ENCODE peak calls at places on chromosomes 13 and 19, in four cellular contexts. One of them, this sample, is unnamed.

GRCh38 chr19:5603626-5604025 is 18.9 kb downstream of the SAFB2 start:
- DNase-seq in H4: no peak
- DNase-seq in BE2C: no peak
- DNase-seq in CD4-positive, CD25-positive, alpha-beta regulatory T cell: no peak
- DNase-seq in this sample: no peak

GRCh38 chr13:29472317-29472961 is 123.0 kb downstream of the SLC7A1 start:
- DNase-seq in BE2C: peak; percentile 81
- DNase-seq in H4: peak; percentile 29
- DNase-seq in CD4-positive, CD25-positive, alpha-beta regulatory T cell: peak; percentile 4
- DNase-seq in this sample: peak; percentile 35

GRCh38 chr19:48715681-48716171 is 3.8 kb downstream of the MAMSTR start:
- DNase-seq in H4: no peak
- DNase-seq in CD4-positive, CD25-positive, alpha-beta regulatory T cell: no peak
- DNase-seq in BE2C: no peak
- DNase-seq in this sample: no peak

GRCh38 chr13:98419786-98420559 is 156.9 kb downstream of the STK24 start:
- DNase-seq in CD4-positive, CD25-positive, alpha-beta regulatory T cell: no peak
- DNase-seq in H4: no peak
- DNase-seq in BE2C: no peak
- DNase-seq in this sample: no peak

GRCh38 chr13:113325779-113326178 is 28.7 kb downstream of the LAMP1 start:
- DNase-seq in CD4-positive, CD25-positive, alpha-beta regulatory T cell: no peak
- DNase-seq in H4: no peak
- DNase-seq in BE2C: no peak
- DNase-seq in this sample: no peak

GRCh38 chr13:80547885-80548284 is 207.0 kb upstream of the SPRY2 start:
- DNase-seq in H4: no peak
- DNase-seq in CD4-positive, CD25-positive, alpha-beta regulatory T cell: no peak
- DNase-seq in BE2C: peak; percentile 9
- DNase-seq in this sample: no peak

GRCh38 chr19:46634656-46635218 is 1.3 kb downstream of the GNG8 start:
- DNase-seq in CD4-positive, CD25-positive, alpha-beta regulatory T cell: no peak
- DNase-seq in BE2C: no peak
- DNase-seq in H4: no peak
- DNase-seq in this sample: peak; percentile 86

GRCh38 chr13:22596157-22596863 is 584.5 kb upstream of the SGCG start:
- DNase-seq in CD4-positive, CD25-positive, alpha-beta regulatory T cell: no peak
- DNase-seq in BE2C: no peak
- DNase-seq in H4: no peak
- DNase-seq in this sample: no peak

GRCh38 chr13:30847697-30848307 is 58.3 kb upstream of the MEDAG start:
- DNase-seq in CD4-positive, CD25-positive, alpha-beta regulatory T cell: no peak
- DNase-seq in BE2C: no peak
- DNase-seq in H4: peak; percentile 78
- DNase-seq in this sample: no peak

GRCh38 chr13:68810660-68811059 is 1297.0 kb upstream of the ATXN8OS start:
- DNase-seq in CD4-positive, CD25-positive, alpha-beta regulatory T cell: no peak
- DNase-seq in H4: peak; percentile 1
- DNase-seq in BE2C: peak; percentile 10
- DNase-seq in this sample: no peak